ENCODE peak calls at places on chromosomes 2 and 18, in seven cellular contexts. G is GDM1, Z is T-helper 9 cell, E is left lobe of liver, V is Panc1, J is mucosa of gallbladder, W is left ventricle myocardium inferior. F is an unnamed sample.

GRCh38 chr2:71003396-71003795 is 8.7 kb upstream of the TEX261 start:
- DNase-seq in G (no peak), Z (no peak), E (no peak), V (no peak), J (no peak), W (no peak), F (no peak)

GRCh38 chr18:37383036-37383788 is 182.4 kb downstream of the CELF4 start:
- DNase-seq in G (no peak), Z (no peak), E (no peak), V (no peak), J (no peak), W (no peak), F (no peak)

GRCh38 chr2:13000644-13001375 is 284.1 kb downstream of the TRIB2 start:
- DNase-seq in G (no peak), Z (no peak), E (no peak), V (no peak), J (no peak), W (no peak), F (no peak)

GRCh38 chr2:40746150-40746549 is 294.3 kb upstream of the SLC8A1 start:
- DNase-seq in G (no peak), Z (no peak), E (no peak), V (no peak), J (no peak), W (no peak), F (peak)

GRCh38 chr2:225479386-225479785 is 79.9 kb downstream of the NYAP2 start:
- DNase-seq in G (no peak), Z (no peak), E (no peak), V (no peak), J (no peak), W (no peak), F (no peak)

GRCh38 chr2:25685741-25686140 is 12.4 kb upstream of the DTNB start:
- DNase-seq in G (no peak), Z (no peak), E (no peak), V (no peak), J (no peak), W (no peak), F (no peak)

GRCh38 chr18:10353791-10354190 is 100.6 kb upstream of the APCDD1 start:
- DNase-seq in G (no peak), Z (no peak), E (no peak), V (no peak), J (no peak), W (no peak), F (no peak)

GRCh38 chr18:9792565-9793226 is 84.6 kb downstream of the RAB31 start:
- DNase-seq in G (peak), Z (no peak), E (no peak), V (no peak), J (no peak), W (no peak), F (no peak)

GRCh38 chr2:233413529-233414272 is 59.4 kb downstream of the DGKD start:
- DNase-seq in G (no peak), Z (peak), E (no peak), V (no peak), J (peak), W (peak), F (peak)

GRCh38 chr2:64295326-64296149 is 151.3 kb upstream of the PELI1 start:
- DNase-seq in G (no peak), Z (no peak), E (no peak), V (no peak), J (no peak), W (no peak), F (no peak)

GRCh38 chr2:189086710-189087109 is 92.9 kb downstream of the COL5A2 start:
- DNase-seq in G (no peak), Z (no peak), E (no peak), V (no peak), J (no peak), W (no peak), F (no peak)

GRCh38 chr18:48155856-48156255 is 225.4 kb upstream of the SMAD2 start:
- DNase-seq in G (no peak), Z (no peak), E (no peak), V (no peak), J (no peak), W (no peak), F (no peak)

GRCh38 chr18:65788373-65788772 is 37.6 kb downstream of the CDH7 start:
- DNase-seq in G (no peak), Z (no peak), E (no peak), V (no peak), J (no peak), W (no peak), F (no peak)

GRCh38 chr2:237154894-237155851 is 69.5 kb downstream of the COPS8 start:
- DNase-seq in G (no peak), Z (no peak), E (no peak), V (no peak), J (no peak), W (no peak), F (no peak)

GRCh38 chr2:220966636-220967035 is 605.5 kb downstream of the EPHA4 start:
- DNase-seq in G (no peak), Z (no peak), E (no peak), V (no peak), J (no peak), W (no peak), F (no peak)

GRCh38 chr2:45777996-45778719 is 126.7 kb downstream of the PRKCE start:
- DNase-seq in G (no peak), Z (no peak), E (no peak), V (no peak), J (no peak), W (no peak), F (no peak)

GRCh38 chr2:122530812-122531211 is 775.4 kb downstream of the TSN start:
- DNase-seq in G (no peak), Z (no peak), E (no peak), V (no peak), J (no peak), W (no peak), F (no peak)

GRCh38 chr2:4883375-4883774 is 808.8 kb upstream of the SOX11 start:
- DNase-seq in G (no peak), Z (no peak), E (no peak), V (no peak), J (no peak), W (no peak), F (no peak)

GRCh38 chr2:176491172-176491904 is 222.1 kb downstream of the MTX2 start:
- DNase-seq in G (no peak), Z (no peak), E (no peak), V (no peak), J (no peak), W (peak), F (peak)

GRCh38 chr2:210818473-210818872 is 262.1 kb downstream of the CPS1 start:
- DNase-seq in G (no peak), Z (no peak), E (no peak), V (no peak), J (no peak), W (no peak), F (no peak)

GRCh38 chr2:232367591-232368233 is 10.8 kb upstream of the ALPP start:
- DNase-seq in G (no peak), Z (no peak), E (no peak), V (no peak), J (no peak), W (no peak), F (no peak)

GRCh38 chr18:32317651-32318050 is 127.8 kb downstream of the MEP1B start:
- DNase-seq in G (no peak), Z (no peak), E (no peak), V (no peak), J (no peak), W (no peak), F (no peak)

GRCh38 chr2:19361325-19361990 is 3.0 kb upstream of the OSR1 start:
- DNase-seq in G (no peak), Z (no peak), E (no peak), V (no peak), J (no peak), W (peak), F (no peak)

GRCh38 chr2:88067189-88067588 is 436 bp upstream of the SMYD1 start:
- DNase-seq in G (no peak), Z (no peak), E (no peak), V (no peak), J (no peak), W (peak), F (peak)

GRCh38 chr2:182504903-182505302 is 78.1 kb upstream of the PDE1A start:
- DNase-seq in G (no peak), Z (no peak), E (no peak), V (no peak), J (no peak), W (peak), F (peak)

GRCh38 chr18:5195656-5196055 is 1.4 kb downstream of the AKAIN1 start:
- DNase-seq in G (no peak), Z (no peak), E (no peak), V (no peak), J (no peak), W (no peak), F (no peak)

GRCh38 chr2:227460833-227461232 is 11.1 kb upstream of the AGFG1 start:
- DNase-seq in G (no peak), Z (no peak), E (no peak), V (no peak), J (no peak), W (no peak), F (no peak)

GRCh38 chr18:28711096-28711495 is 534.2 kb upstream of the CDH2 start:
- DNase-seq in G (no peak), Z (no peak), E (no peak), V (no peak), J (no peak), W (no peak), F (no peak)

GRCh38 chr18:48622911-48623431 is 84.1 kb downstream of the CTIF start:
- DNase-seq in G (no peak), Z (no peak), E (no peak), V (no peak), J (no peak), W (no peak), F (no peak)

GRCh38 chr2:113212245-113213060 is 38.7 kb downstream of the PSD4 start:
- DNase-seq in G (no peak), Z (no peak), E (no peak), V (no peak), J (no peak), W (peak), F (no peak)

GRCh38 chr18:36756262-36756661 is 72.5 kb downstream of the TPGS2 start:
- DNase-seq in G (no peak), Z (no peak), E (no peak), V (no peak), J (no peak), W (no peak), F (no peak)

GRCh38 chr2:88656690-88657089 is 29.4 kb upstream of the EIF2AK3 start:
- DNase-seq in G (no peak), Z (no peak), E (no peak), V (no peak), J (no peak), W (no peak), F (no peak)

GRCh38 chr2:24710806-24711205 is 82.4 kb downstream of the PTRHD1 start:
- DNase-seq in G (no peak), Z (no peak), E (no peak), V (no peak), J (no peak), W (no peak), F (no peak)

GRCh38 chr2:229660391-229660790 is 54.0 kb downstream of the DNER start:
- DNase-seq in G (no peak), Z (no peak), E (no peak), V (no peak), J (no peak), W (no peak), F (no peak)

GRCh38 chr2:200318940-200319435 is 12.5 kb downstream of the SPATS2L start:
- DNase-seq in G (no peak), Z (no peak), E (no peak), V (no peak), J (no peak), W (no peak), F (no peak)

GRCh38 chr2:158457092-158457825 is 507 bp downstream of the PKP4 start:
- DNase-seq in G (peak), Z (peak), E (peak), V (no peak), J (peak), W (peak), F (peak)

F was measured in heart right ventricle.